ENCODE peak calls at places on chromosome X, in seven cellular contexts. O, Y, E, N, L, S and H are unnamed samples.

GRCh38 chrX:1468250-1468772 is 15.6 kb upstream of the ASMTL start:
- DNase-seq in O (no peak), Y (no peak), E (peak; percentile 64), N (peak; percentile 37), L (peak; percentile 92), S (no peak), H (peak; percentile 75)

GRCh38 chrX:66728818-66729271 is 90.0 kb upstream of the EDA2R start:
- DNase-seq in O (peak; percentile 67), Y (no peak), E (peak; percentile 45), N (peak; percentile 76), L (peak; percentile 55), S (peak; percentile 49), H (no peak)

GRCh38 chrX:133265331-133265730 is 47.2 kb upstream of the TFDP3 start:
- DNase-seq in O (no peak), Y (no peak), E (no peak), N (peak; percentile 47), L (no peak), S (peak; percentile 44), H (no peak)

GRCh38 chrX:123835661-123836371 is 24.0 kb upstream of the XIAP start:
- DNase-seq in O (no peak), Y (no peak), E (no peak), N (peak; percentile 55), L (no peak), S (no peak), H (no peak)

GRCh38 chrX:72569786-72570185 is 2.9 kb downstream of the HDAC8 start:
- DNase-seq in O (no peak), Y (no peak), E (no peak), N (peak; percentile 88), L (no peak), S (no peak), H (no peak)

GRCh38 chrX:107834273-107835201 is 8.9 kb downstream of the MID2 start:
- DNase-seq in O (no peak), Y (no peak), E (no peak), N (peak; percentile 18), L (no peak), S (no peak), H (no peak)

GRCh38 chrX:106606583-106606982 is 5.2 kb upstream of the RADX start:
- DNase-seq in O (no peak), Y (no peak), E (no peak), N (no peak), L (no peak), S (no peak), H (no peak)

GRCh38 chrX:35919536-35920309 is at the start of gene CFAP47:
- DNase-seq in O (peak; percentile 4), Y (peak; percentile 43), E (no peak), N (peak; percentile 0), L (no peak), S (peak; percentile 53), H (peak; percentile 2)

GRCh38 chrX:103531002-103531401 is 11.7 kb upstream of the RAB40A start:
- DNase-seq in O (no peak), Y (no peak), E (no peak), N (peak; percentile 83), L (no peak), S (no peak), H (no peak)

GRCh38 chrX:39012561-39013209 is 211.4 kb downstream of the MID1IP1 start:
- DNase-seq in O (no peak), Y (no peak), E (no peak), N (peak; percentile 1), L (no peak), S (no peak), H (no peak)

GRCh38 chrX:113275769-113276168 is 435.1 kb upstream of the AMOT start:
- DNase-seq in O (no peak), Y (no peak), E (no peak), N (no peak), L (no peak), S (no peak), H (no peak)

GRCh38 chrX:15511563-15511962 is 11.0 kb downstream of the BMX start:
- DNase-seq in O (no peak), Y (no peak), E (no peak), N (no peak), L (no peak), S (no peak), H (no peak)

GRCh38 chrX:64842492-64842891 is 133.8 kb downstream of the ZC4H2 start:
- DNase-seq in O (no peak), Y (no peak), E (no peak), N (no peak), L (no peak), S (no peak), H (no peak)

GRCh38 chrX:107171369-107172102 is 34.7 kb downstream of the NUP62CL start:
- DNase-seq in O (no peak), Y (no peak), E (no peak), N (no peak), L (no peak), S (no peak), H (no peak)

GRCh38 chrX:96791559-96791958 is 92.1 kb upstream of the RPA4 start:
- DNase-seq in O (no peak), Y (no peak), E (no peak), N (peak; percentile 60), L (no peak), S (no peak), H (no peak)

GRCh38 chrX:151816914-151817313 is 82.4 kb downstream of the CNGA2 start:
- DNase-seq in O (no peak), Y (no peak), E (no peak), N (no peak), L (no peak), S (no peak), H (no peak)

GRCh38 chrX:134634691-134635090 is 23.6 kb downstream of the PLAC1 start:
- DNase-seq in O (no peak), Y (no peak), E (no peak), N (no peak), L (no peak), S (no peak), H (no peak)

GRCh38 chrX:42524374-42524773 is 253.6 kb downstream of the PPP1R2C start:
- DNase-seq in O (no peak), Y (no peak), E (no peak), N (peak; percentile 24), L (no peak), S (no peak), H (no peak)

GRCh38 chrX:19753368-19753767 is 134.0 kb downstream of the SH3KBP1 start:
- DNase-seq in O (no peak), Y (no peak), E (no peak), N (no peak), L (no peak), S (no peak), H (no peak)

GRCh38 chrX:110167952-110168451 is 149.9 kb downstream of the AMMECR1 start:
- DNase-seq in O (no peak), Y (no peak), E (peak; percentile 62), N (peak; percentile 25), L (no peak), S (peak; percentile 46), H (no peak)

GRCh38 chrX:33132569-33132968 is 78.8 kb downstream of the DMD start:
- DNase-seq in O (no peak), Y (no peak), E (no peak), N (no peak), L (no peak), S (no peak), H (no peak)

GRCh38 chrX:35711281-35711680 is 86.9 kb upstream of the MAGEB16 start:
- DNase-seq in O (no peak), Y (no peak), E (no peak), N (peak; percentile 65), L (no peak), S (no peak), H (no peak)

GRCh38 chrX:69028006-69028760 is 137.1 kb downstream of the PJA1 start:
- DNase-seq in O (no peak), Y (no peak), E (no peak), N (no peak), L (no peak), S (no peak), H (no peak)